ENCODE peak calls at places on chromosomes 12 and 14, in four cellular contexts. One of them, this sample, is unnamed.

GRCh38 chr12:49195734-49196133 is 6.9 kb upstream of the TUBA1A start:
- DNase-seq in CD4-positive, alpha-beta T cell: no peak
- DNase-seq in AG09319: no peak
- DNase-seq in astrocyte of the cerebellum: no peak
- DNase-seq in this sample: peak

GRCh38 chr12:88431245-88431644 is 149.0 kb downstream of the KITLG start:
- DNase-seq in CD4-positive, alpha-beta T cell: no peak
- DNase-seq in AG09319: no peak
- DNase-seq in astrocyte of the cerebellum: no peak
- DNase-seq in this sample: no peak

GRCh38 chr12:75452675-75453330 is 27.8 kb upstream of the GLIPR1 start:
- DNase-seq in CD4-positive, alpha-beta T cell: no peak
- DNase-seq in AG09319: no peak
- DNase-seq in astrocyte of the cerebellum: peak
- DNase-seq in this sample: no peak

GRCh38 chr12:69097619-69098368 is 141.6 kb upstream of the CPSF6 start:
- DNase-seq in CD4-positive, alpha-beta T cell: no peak
- DNase-seq in AG09319: peak
- DNase-seq in astrocyte of the cerebellum: peak
- DNase-seq in this sample: no peak

GRCh38 chr12:58815235-58815634 is 105.1 kb downstream of the LRIG3 start:
- DNase-seq in CD4-positive, alpha-beta T cell: no peak
- DNase-seq in AG09319: no peak
- DNase-seq in astrocyte of the cerebellum: no peak
- DNase-seq in this sample: no peak

GRCh38 chr14:57753821-57754220 is 112.1 kb downstream of the SLC35F4 start:
- DNase-seq in CD4-positive, alpha-beta T cell: no peak
- DNase-seq in AG09319: no peak
- DNase-seq in astrocyte of the cerebellum: no peak
- DNase-seq in this sample: no peak

GRCh38 chr12:106126441-106127288 is 12.1 kb downstream of the NUAK1 start:
- DNase-seq in CD4-positive, alpha-beta T cell: no peak
- DNase-seq in AG09319: no peak
- DNase-seq in astrocyte of the cerebellum: no peak
- DNase-seq in this sample: no peak

GRCh38 chr14:105943973-105944602 is 417.7 kb downstream of the TMEM121 start:
- DNase-seq in CD4-positive, alpha-beta T cell: no peak
- DNase-seq in AG09319: no peak
- DNase-seq in astrocyte of the cerebellum: no peak
- DNase-seq in this sample: no peak

GRCh38 chr14:51750542-51750941 is 98.8 kb downstream of the FRMD6 start:
- DNase-seq in CD4-positive, alpha-beta T cell: no peak
- DNase-seq in AG09319: no peak
- DNase-seq in astrocyte of the cerebellum: no peak
- DNase-seq in this sample: no peak

GRCh38 chr12:67161322-67161918 is 107.7 kb upstream of the CAND1 start:
- DNase-seq in CD4-positive, alpha-beta T cell: no peak
- DNase-seq in AG09319: peak
- DNase-seq in astrocyte of the cerebellum: no peak
- DNase-seq in this sample: no peak

GRCh38 chr12:88544991-88545684 is 35.1 kb downstream of the KITLG start:
- DNase-seq in CD4-positive, alpha-beta T cell: no peak
- DNase-seq in AG09319: no peak
- DNase-seq in astrocyte of the cerebellum: no peak
- DNase-seq in this sample: no peak

GRCh38 chr12:22935090-22935489 is 310.1 kb downstream of the ETNK1 start:
- DNase-seq in CD4-positive, alpha-beta T cell: no peak
- DNase-seq in AG09319: no peak
- DNase-seq in astrocyte of the cerebellum: no peak
- DNase-seq in this sample: no peak

GRCh38 chr12:41604830-41605229 is 416.7 kb downstream of the PDZRN4 start:
- DNase-seq in CD4-positive, alpha-beta T cell: no peak
- DNase-seq in AG09319: no peak
- DNase-seq in astrocyte of the cerebellum: no peak
- DNase-seq in this sample: no peak

GRCh38 chr12:132023658-132024057 is 73.9 kb downstream of the EP400 start:
- DNase-seq in CD4-positive, alpha-beta T cell: no peak
- DNase-seq in AG09319: no peak
- DNase-seq in astrocyte of the cerebellum: no peak
- DNase-seq in this sample: no peak
- TF ChIP-seq CTCF in CD4-positive, alpha-beta T cell: no peak
- TF ChIP-seq CTCF in AG09319: no peak
- TF ChIP-seq CTCF in astrocyte of the cerebellum: no peak
- TF ChIP-seq CTCF in this sample: no peak

GRCh38 chr14:24243336-24243836 is 963 bp upstream of the TINF2 start:
- DNase-seq in CD4-positive, alpha-beta T cell: no peak
- DNase-seq in AG09319: no peak
- DNase-seq in astrocyte of the cerebellum: no peak
- DNase-seq in this sample: peak

GRCh38 chr14:24238123-24238522 is 4.3 kb downstream of the TINF2 start:
- DNase-seq in CD4-positive, alpha-beta T cell: no peak
- DNase-seq in AG09319: no peak
- DNase-seq in astrocyte of the cerebellum: no peak
- DNase-seq in this sample: no peak

GRCh38 chr14:24240110-24240918 is 2.1 kb downstream of the TINF2 start:
- DNase-seq in CD4-positive, alpha-beta T cell: no peak
- DNase-seq in AG09319: no peak
- DNase-seq in astrocyte of the cerebellum: no peak
- DNase-seq in this sample: no peak

GRCh38 chr14:24238527-24239037 is 3.8 kb downstream of the TINF2 start:
- DNase-seq in CD4-positive, alpha-beta T cell: no peak
- DNase-seq in AG09319: no peak
- DNase-seq in astrocyte of the cerebellum: no peak
- DNase-seq in this sample: no peak

DNA sequence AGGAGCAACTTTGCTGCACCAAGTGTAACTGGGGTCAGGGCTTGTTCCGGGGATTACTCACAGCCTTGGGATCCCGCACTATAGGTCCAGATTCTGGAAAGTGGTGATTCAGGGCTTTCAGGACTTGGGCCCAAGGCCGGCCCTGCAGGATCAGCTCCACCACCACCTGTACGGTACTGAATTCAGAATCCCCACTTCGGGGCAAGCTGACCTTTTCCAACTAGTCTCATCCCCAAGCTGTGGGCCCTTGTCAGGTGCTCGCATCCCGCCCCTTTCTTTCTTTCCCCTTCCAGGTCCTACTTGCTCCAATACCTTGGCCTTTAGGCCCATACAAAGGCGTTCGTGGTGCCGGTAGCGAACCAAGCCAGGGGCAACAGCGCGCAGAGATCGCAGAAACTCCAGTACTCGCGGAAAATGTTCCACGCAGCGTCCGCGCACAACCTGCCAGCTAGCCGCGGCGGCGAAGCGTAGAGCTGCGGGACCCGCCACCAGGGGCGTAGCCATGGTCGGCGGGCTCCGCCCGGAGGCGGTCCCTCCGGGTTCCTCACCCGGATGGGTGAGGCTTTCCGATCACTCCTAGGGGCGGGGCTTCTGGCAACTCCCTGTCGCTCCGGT is 487 bp downstream of the TINF2 start:
- DNase-seq in CD4-positive, alpha-beta T cell: peak
- DNase-seq in AG09319: peak
- DNase-seq in astrocyte of the cerebellum: peak
- DNase-seq in this sample: peak
- TF ChIP-seq CTCF in CD4-positive, alpha-beta T cell: no peak
- TF ChIP-seq CTCF in AG09319: peak
- TF ChIP-seq CTCF in astrocyte of the cerebellum: peak
- TF ChIP-seq CTCF in this sample: peak

GRCh38 chr14:71431169-71431525 is 501.1 kb upstream of the RGS6 start:
- DNase-seq in CD4-positive, alpha-beta T cell: no peak
- DNase-seq in AG09319: no peak
- DNase-seq in astrocyte of the cerebellum: no peak
- DNase-seq in this sample: no peak

GRCh38 chr14:71429900-71430299 is 502.3 kb upstream of the RGS6 start:
- DNase-seq in CD4-positive, alpha-beta T cell: no peak
- DNase-seq in AG09319: no peak
- DNase-seq in astrocyte of the cerebellum: no peak
- DNase-seq in this sample: no peak

GRCh38 chr14:71423481-71423880 is 508.7 kb upstream of the RGS6 start:
- DNase-seq in CD4-positive, alpha-beta T cell: no peak
- DNase-seq in AG09319: no peak
- DNase-seq in astrocyte of the cerebellum: no peak
- DNase-seq in this sample: no peak

GRCh38 chr14:71430321-71431168 is 501.7 kb upstream of the RGS6 start:
- DNase-seq in CD4-positive, alpha-beta T cell: no peak
- DNase-seq in AG09319: no peak
- DNase-seq in astrocyte of the cerebellum: no peak
- DNase-seq in this sample: no peak

GRCh38 chr14:71426001-71426400 is 506.2 kb upstream of the RGS6 start:
- DNase-seq in CD4-positive, alpha-beta T cell: no peak
- DNase-seq in AG09319: no peak
- DNase-seq in astrocyte of the cerebellum: no peak
- DNase-seq in this sample: no peak
- TF ChIP-seq CTCF in CD4-positive, alpha-beta T cell: no peak
- TF ChIP-seq CTCF in AG09319: no peak
- TF ChIP-seq CTCF in astrocyte of the cerebellum: no peak
- TF ChIP-seq CTCF in this sample: no peak

GRCh38 chr14:27553820-27554219 is 956.0 kb upstream of the NOVA1 start:
- DNase-seq in CD4-positive, alpha-beta T cell: no peak
- DNase-seq in AG09319: no peak
- DNase-seq in astrocyte of the cerebellum: no peak
- DNase-seq in this sample: no peak
- TF ChIP-seq CTCF in CD4-positive, alpha-beta T cell: no peak
- TF ChIP-seq CTCF in AG09319: no peak
- TF ChIP-seq CTCF in astrocyte of the cerebellum: peak
- TF ChIP-seq CTCF in this sample: no peak

GRCh38 chr12:15581006-15581405 is 208.2 kb downstream of the EPS8 start:
- DNase-seq in CD4-positive, alpha-beta T cell: no peak
- DNase-seq in AG09319: no peak
- DNase-seq in astrocyte of the cerebellum: no peak
- DNase-seq in this sample: no peak

GRCh38 chr12:15580431-15580830 is 208.8 kb downstream of the EPS8 start:
- DNase-seq in CD4-positive, alpha-beta T cell: peak
- DNase-seq in AG09319: no peak
- DNase-seq in astrocyte of the cerebellum: no peak
- DNase-seq in this sample: no peak

GRCh38 chr12:15574353-15574752 is 214.8 kb downstream of the EPS8 start:
- DNase-seq in CD4-positive, alpha-beta T cell: no peak
- DNase-seq in AG09319: no peak
- DNase-seq in astrocyte of the cerebellum: no peak
- DNase-seq in this sample: no peak

GRCh38 chr12:15575797-15576560 is 213.2 kb downstream of the EPS8 start:
- DNase-seq in CD4-positive, alpha-beta T cell: no peak
- DNase-seq in AG09319: no peak
- DNase-seq in astrocyte of the cerebellum: no peak
- DNase-seq in this sample: no peak
- TF ChIP-seq CTCF in CD4-positive, alpha-beta T cell: no peak
- TF ChIP-seq CTCF in AG09319: no peak
- TF ChIP-seq CTCF in astrocyte of the cerebellum: no peak
- TF ChIP-seq CTCF in this sample: no peak

GRCh38 chr14:34012978-34013713 is 62.3 kb upstream of the EGLN3 start:
- DNase-seq in CD4-positive, alpha-beta T cell: no peak
- DNase-seq in AG09319: no peak
- DNase-seq in astrocyte of the cerebellum: no peak
- DNase-seq in this sample: peak

GRCh38 chr14:34018125-34018524 is 67.3 kb upstream of the EGLN3 start:
- DNase-seq in CD4-positive, alpha-beta T cell: no peak
- DNase-seq in AG09319: no peak
- DNase-seq in astrocyte of the cerebellum: no peak
- DNase-seq in this sample: no peak

GRCh38 chr14:34013714-34014055 is 62.8 kb upstream of the EGLN3 start:
- DNase-seq in CD4-positive, alpha-beta T cell: no peak
- DNase-seq in AG09319: no peak
- DNase-seq in astrocyte of the cerebellum: no peak
- DNase-seq in this sample: no peak

GRCh38 chr14:34012369-34012768 is 61.5 kb upstream of the EGLN3 start:
- DNase-seq in CD4-positive, alpha-beta T cell: no peak
- DNase-seq in AG09319: no peak
- DNase-seq in astrocyte of the cerebellum: no peak
- DNase-seq in this sample: no peak

GRCh38 chr14:34014936-34015335 is 64.1 kb upstream of the EGLN3 start:
- DNase-seq in CD4-positive, alpha-beta T cell: no peak
- DNase-seq in AG09319: no peak
- DNase-seq in astrocyte of the cerebellum: no peak
- DNase-seq in this sample: no peak
- TF ChIP-seq CTCF in CD4-positive, alpha-beta T cell: no peak
- TF ChIP-seq CTCF in AG09319: no peak
- TF ChIP-seq CTCF in astrocyte of the cerebellum: no peak
- TF ChIP-seq CTCF in this sample: no peak

DNA sequence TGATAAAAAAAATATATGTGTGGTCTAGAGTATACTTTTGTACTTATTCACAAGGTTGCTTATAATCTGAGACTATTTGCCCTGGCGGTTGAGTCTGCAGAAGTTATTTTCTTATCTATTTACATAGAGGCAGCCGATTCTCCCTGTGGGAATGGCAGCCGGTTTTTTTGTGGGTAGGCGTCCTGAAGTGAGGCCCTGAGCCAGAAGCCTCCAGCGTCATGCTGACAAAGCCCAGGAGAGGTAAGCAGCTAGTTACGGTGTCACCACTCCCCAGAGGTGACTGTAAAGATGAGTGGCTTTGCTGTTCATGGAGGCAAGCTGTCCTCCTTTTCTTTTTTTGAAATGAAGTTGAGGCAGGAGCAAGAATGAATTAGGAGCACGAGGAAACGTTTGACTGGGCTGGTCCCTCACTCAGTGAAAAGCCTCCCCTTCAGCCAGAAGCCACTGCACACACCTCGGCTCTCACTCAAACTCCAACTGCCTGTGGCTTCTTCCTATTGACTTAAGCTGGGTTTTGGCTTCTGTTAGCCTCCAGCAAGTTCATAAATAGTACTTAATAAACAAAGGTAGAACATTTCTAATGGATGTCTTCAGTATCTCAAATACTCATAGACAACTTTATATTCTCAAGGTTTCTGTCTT is 21.5 kb downstream of the PAX9 start:
- DNase-seq in CD4-positive, alpha-beta T cell: no peak
- DNase-seq in AG09319: no peak
- DNase-seq in astrocyte of the cerebellum: no peak
- DNase-seq in this sample: no peak
- TF ChIP-seq CTCF in CD4-positive, alpha-beta T cell: no peak
- TF ChIP-seq CTCF in AG09319: no peak
- TF ChIP-seq CTCF in astrocyte of the cerebellum: no peak
- TF ChIP-seq CTCF in this sample: no peak

GRCh38 chr12:62801796-62802195 is 133.2 kb downstream of the PPM1H start:
- DNase-seq in CD4-positive, alpha-beta T cell: no peak
- DNase-seq in AG09319: no peak
- DNase-seq in astrocyte of the cerebellum: no peak
- DNase-seq in this sample: no peak

GRCh38 chr12:62800707-62801400 is 134.1 kb downstream of the PPM1H start:
- DNase-seq in CD4-positive, alpha-beta T cell: no peak
- DNase-seq in AG09319: no peak
- DNase-seq in astrocyte of the cerebellum: no peak
- DNase-seq in this sample: no peak

GRCh38 chr12:62802321-62802720 is 132.6 kb downstream of the PPM1H start:
- DNase-seq in CD4-positive, alpha-beta T cell: no peak
- DNase-seq in AG09319: no peak
- DNase-seq in astrocyte of the cerebellum: no peak
- DNase-seq in this sample: no peak

GRCh38 chr12:62803756-62804155 is 131.2 kb downstream of the PPM1H start:
- DNase-seq in CD4-positive, alpha-beta T cell: no peak
- DNase-seq in AG09319: no peak
- DNase-seq in astrocyte of the cerebellum: no peak
- DNase-seq in this sample: no peak

DNA sequence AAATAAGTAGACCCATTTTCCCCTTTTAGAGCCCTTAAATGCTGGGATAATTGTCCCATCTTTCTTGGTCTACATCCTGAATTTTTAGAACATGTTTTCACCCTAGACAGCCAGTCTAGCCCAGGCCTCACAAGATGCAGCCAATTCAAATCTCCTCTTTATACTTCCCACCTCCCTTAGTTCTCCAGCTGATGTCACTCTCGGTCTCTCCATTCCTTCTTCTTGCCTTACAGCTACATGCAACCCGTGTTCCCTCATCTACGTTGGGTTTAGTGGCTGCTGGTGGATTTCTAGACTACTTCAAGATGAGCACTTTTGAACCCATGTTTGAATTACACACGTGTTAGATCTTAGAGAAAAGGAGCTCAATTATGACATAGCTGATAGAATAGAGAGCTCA is 132.0 kb downstream of the PPM1H start:
- DNase-seq in CD4-positive, alpha-beta T cell: no peak
- DNase-seq in AG09319: no peak
- DNase-seq in astrocyte of the cerebellum: no peak
- DNase-seq in this sample: no peak
- TF ChIP-seq CTCF in CD4-positive, alpha-beta T cell: no peak
- TF ChIP-seq CTCF in AG09319: peak
- TF ChIP-seq CTCF in astrocyte of the cerebellum: peak
- TF ChIP-seq CTCF in this sample: no peak